ENCODE peak calls at places on chromosomes 6 and 20, in nine cellular contexts. C is breast epithelium, M is IMR-90, Y is HCT116, D is lower lobe of right lung, I is HFF-Myc, B is tibial nerve, Z is AG09309, P is mammary epithelial cell. G is an unnamed sample.

GRCh38 chr6:168195712-168196111 is 116.7 kb upstream of the FRMD1 start:
- DNase-seq in C (no peak), M (no peak), B (no peak), Y (no peak), I (no peak), P (no peak), Z (no peak), D (no peak), G (no peak)

GRCh38 chr6:154302111-154302752 is 54.4 kb downstream of the IPCEF1 start:
- DNase-seq in Z (no peak), D (no peak), M (peak; percentile 95), I (peak; percentile 86), Y (no peak), B (no peak), P (peak; percentile 68), C (no peak), G (peak; percentile 60)

GRCh38 chr20:24102290-24102689 is 113.7 kb upstream of the GGTLC1 start:
- DNase-seq in D (no peak), C (no peak), Z (no peak), I (no peak), Y (no peak), P (no peak), B (no peak), M (no peak), G (no peak)

GRCh38 chr20:32544260-32544722 is 40.8 kb downstream of the NOL4L start:
- DNase-seq in B (no peak), D (no peak), Z (no peak), C (no peak), I (no peak), M (no peak), Y (no peak), P (no peak), G (no peak)

GRCh38 chr6:6684365-6684833 is 95.9 kb downstream of the LY86 start:
- DNase-seq in B (no peak), I (no peak), D (no peak), Y (no peak), Z (no peak), P (no peak), M (no peak), C (no peak), G (no peak)

GRCh38 chr6:13711384-13711725 is 280 bp downstream of the RANBP9 start:
- DNase-seq in C (no peak), M (no peak), B (no peak), D (no peak), P (no peak), Z (no peak), I (no peak), Y (no peak), G (no peak)

GRCh38 chr20:50975701-50976330 is 17.2 kb downstream of the MOCS3 start:
- DNase-seq in C (no peak), Y (no peak), P (no peak), Z (no peak), M (no peak), B (no peak), D (no peak), I (no peak), G (no peak)

GRCh38 chr6:72783667-72784066 is 161.8 kb downstream of the KCNQ5 start:
- DNase-seq in B (no peak), D (no peak), I (no peak), Z (peak; percentile 63), Y (no peak), M (peak; percentile 73), C (no peak), P (no peak), G (peak; percentile 25)

GRCh38 chr6:170049641-170050491 is 241.0 kb downstream of the DLL1 start:
- DNase-seq in Z (peak; percentile 14), P (peak; percentile 8), C (peak; percentile 67), I (peak; percentile 53), B (peak; percentile 48), D (peak; percentile 66), M (peak; percentile 50), Y (no peak), G (peak; percentile 68)

GRCh38 chr20:50297498-50298348 is 107.1 kb downstream of the CEBPB start:
- DNase-seq in P (no peak), Y (no peak), Z (no peak), I (no peak), B (no peak), D (no peak), C (no peak), M (no peak), G (no peak)

GRCh38 chr6:31663961-31664789 is 622 bp downstream of the GPANK1 start:
- DNase-seq in P (peak; percentile 76), I (peak; percentile 61), Z (no peak), M (peak; percentile 89), B (no peak), C (no peak), Y (no peak), D (no peak), G (peak; percentile 80)

GRCh38 chr6:31663087-31663960 is 1.5 kb downstream of the GPANK1 start:
- DNase-seq in P (peak; percentile 14), D (no peak), C (no peak), Z (no peak), I (no peak), B (no peak), Y (no peak), M (peak; percentile 70), G (no peak)

GRCh38 chr6:31664790-31665500 is at the start of gene GPANK1:
- DNase-seq in I (peak; percentile 95), B (peak; percentile 83), D (peak; percentile 94), Y (peak; percentile 93), Z (peak; percentile 79), C (peak; percentile 90), P (peak; percentile 95), M (peak; percentile 94), G (peak; percentile 91)

GRCh38 chr6:31666337-31666960 is 569 bp downstream of the CSNK2B start:
- DNase-seq in M (peak; percentile 9), D (no peak), C (no peak), Z (no peak), P (no peak), Y (no peak), B (no peak), I (no peak), G (no peak)

DNA sequence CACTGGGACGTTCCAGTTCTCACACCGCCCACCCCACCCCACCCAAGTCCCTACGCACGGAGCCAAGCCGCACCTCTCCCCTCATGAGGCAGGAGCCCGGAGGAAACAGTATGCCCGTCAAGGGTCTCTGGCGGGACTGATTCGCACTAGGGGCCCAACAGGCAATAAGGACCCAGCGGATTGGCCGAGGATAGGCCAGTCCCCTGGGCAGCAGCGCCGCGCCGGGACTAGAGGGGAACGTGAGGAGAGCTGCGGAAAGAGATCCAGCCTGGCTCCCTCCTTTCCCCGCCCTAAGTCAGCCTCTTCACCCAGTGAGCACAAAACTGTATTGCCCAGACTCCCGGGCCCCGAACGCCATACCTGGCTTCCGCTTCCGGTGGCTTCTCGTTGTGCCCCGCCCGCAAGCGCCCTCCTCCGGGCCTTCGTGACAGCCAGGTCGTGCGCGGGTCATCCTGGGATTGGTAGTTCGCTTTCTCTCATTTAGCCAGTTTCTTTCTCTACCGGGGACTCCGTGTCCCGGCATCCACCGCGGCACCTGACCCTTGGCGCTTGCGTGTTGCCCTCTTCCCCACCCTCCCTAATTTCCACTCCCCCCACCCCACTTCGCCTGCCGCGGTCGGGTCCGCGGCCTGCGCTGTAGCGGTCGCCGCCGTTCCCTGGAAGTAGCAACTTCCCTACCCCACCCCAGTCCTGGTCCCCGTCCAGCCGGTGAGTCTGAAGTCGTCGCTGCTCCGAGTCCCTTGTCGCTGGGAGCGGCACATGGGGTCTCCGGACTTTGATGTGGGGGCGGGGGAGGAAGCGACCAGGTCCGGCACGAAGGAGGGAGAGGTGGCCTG is at the start of gene CSNK2B:
- DNase-seq in Z (peak; percentile 83), D (peak; percentile 99), B (peak; percentile 97), Y (peak; percentile 96), M (peak; percentile 96), C (peak; percentile 99), I (peak; percentile 91), P (peak; percentile 98), G (peak; percentile 95)
- TF ChIP-seq CTCF in Z (peak; percentile 4), D (peak; percentile 15), B (no peak), Y (no peak), M (no peak), C (no peak), I (no peak), P (no peak), G (no peak)

DNA sequence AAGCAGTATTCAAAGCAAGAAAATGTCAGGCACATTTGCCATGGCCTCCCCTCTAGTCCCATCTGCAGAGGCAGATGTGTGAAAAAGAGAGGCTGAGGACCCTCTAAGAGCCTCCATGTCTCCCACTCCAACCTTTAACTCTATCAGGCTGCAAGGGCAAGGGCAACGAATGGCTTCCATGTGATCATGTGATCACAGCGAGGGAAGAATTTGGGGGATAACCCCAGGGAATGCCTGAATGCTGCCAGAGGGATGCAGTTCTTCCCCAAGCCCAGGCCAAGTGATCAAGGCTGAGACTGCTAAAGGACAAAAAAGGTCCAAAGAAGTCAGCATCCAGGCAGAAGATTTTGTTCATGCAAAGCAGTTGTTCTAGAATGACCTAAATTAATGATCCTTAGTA is 4.9 kb downstream of the CHD6 start:
- DNase-seq in I (no peak), Z (no peak), Y (no peak), D (no peak), M (no peak), B (no peak), P (no peak), C (no peak), G (no peak)
- H3K4me3 ChIP-seq in I (no peak overlapping the region), Z (no peak overlapping the region), Y (no peak overlapping the region), D (no peak overlapping the region), M (no peak overlapping the region), B (no peak overlapping the region), P (no peak overlapping the region), C (no peak overlapping the region), G (no peak overlapping the region)

DNA sequence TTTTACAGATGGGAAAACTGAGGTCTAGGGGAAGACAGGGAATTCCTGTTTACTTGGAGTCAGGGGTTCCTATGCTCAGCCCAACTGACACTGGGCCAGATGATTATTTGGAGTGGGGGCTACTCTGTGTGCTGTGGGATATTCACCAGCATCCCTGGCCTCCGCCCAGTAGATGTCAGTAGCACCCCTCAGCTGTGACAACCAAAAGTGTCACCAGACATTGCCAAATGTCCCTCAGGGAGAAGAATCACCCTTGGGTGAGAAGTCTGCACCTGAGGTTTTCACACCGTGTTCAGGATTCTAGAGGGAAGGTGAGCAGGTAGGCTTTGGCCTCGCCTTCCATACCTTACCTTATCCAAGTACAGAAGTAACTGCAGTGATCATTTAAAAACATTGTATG is 27.6 kb downstream of the CDH26 start:
- DNase-seq in B (no peak), Y (no peak), I (no peak), Z (no peak), M (no peak), D (no peak), C (no peak), P (no peak), G (no peak)
- TF ChIP-seq CTCF in B (no peak), Y (peak; percentile 65), I (peak; percentile 20), Z (no peak), M (no peak), D (no peak), C (no peak), P (no peak), G (no peak)

DNA sequence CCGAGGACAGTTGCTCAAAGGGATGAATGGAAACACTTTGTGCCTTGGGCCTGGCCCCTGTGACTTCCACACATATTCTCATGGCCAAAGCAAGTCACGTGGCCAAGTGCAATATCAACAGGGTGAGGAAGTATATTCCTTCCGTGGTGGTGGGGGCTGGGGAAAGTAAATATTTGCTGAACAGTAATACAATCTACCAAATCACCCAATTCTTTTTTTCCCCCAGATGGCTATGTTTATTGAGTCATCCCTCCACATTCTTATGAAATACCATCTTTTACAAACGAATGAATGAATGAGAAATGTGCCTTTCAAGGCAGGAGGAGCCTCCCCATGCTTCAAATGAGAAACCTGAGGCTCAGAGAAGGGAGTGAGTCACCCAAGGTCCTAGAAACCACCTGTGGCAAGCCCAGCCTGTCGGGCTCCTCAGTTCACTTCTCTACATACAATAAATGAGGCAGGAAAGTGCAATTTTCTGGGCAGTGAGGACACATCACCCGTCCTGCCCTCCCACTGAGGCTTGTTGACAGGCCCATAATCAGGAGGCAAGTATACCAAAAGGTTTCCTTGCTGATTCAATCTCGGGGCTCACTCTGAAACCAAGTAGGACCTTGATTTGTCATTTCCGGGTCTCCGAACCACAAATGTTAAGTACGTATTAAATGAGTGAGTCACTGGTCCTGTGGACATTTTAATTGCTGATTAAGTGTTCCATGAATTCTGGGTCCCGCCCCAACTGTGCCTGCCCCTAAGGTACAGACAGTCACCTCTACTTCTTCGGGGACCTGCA is 25.3 kb upstream of the TOP1 start:
- DNase-seq in Z (peak; percentile 94), Y (peak; percentile 98), P (peak; percentile 99), M (peak; percentile 99), B (peak; percentile 62), I (peak; percentile 97), C (peak; percentile 80), D (peak; percentile 80), G (peak; percentile 98)
- H3K4me3 ChIP-seq in Z (no peak overlapping the region), Y (peak overlapping the region; percentile 25), P (peak overlapping the region; percentile 14), M (peak overlapping the region; percentile 33), B (no peak overlapping the region), I (peak overlapping the region; percentile 25), C (no peak overlapping the region), D (peak overlapping the region; percentile 22), G (peak overlapping the region; percentile 32)